ENCODE peak calls at places on chromosomes 7 and 10, in four cellular contexts. K is H54, F is cardiac fibroblast, T is NCI-H2171. V is an unnamed sample.

GRCh38 chr7:47638679-47639306 is 56.9 kb upstream of the TNS3 start:
- DNase-seq in K (no peak), F (peak), T (no peak), V (no peak)

GRCh38 chr10:72173635-72174296 is 42.0 kb upstream of the ANAPC16 start:
- DNase-seq in K (no peak), F (peak), T (no peak), V (peak)

GRCh38 chr10:28155726-28156125 is 147.1 kb downstream of the MPP7 start:
- DNase-seq in K (no peak), F (no peak), T (no peak), V (no peak)

GRCh38 chr7:100102950-100103840 is 1.8 kb downstream of the AP4M1 start:
- DNase-seq in K (peak), F (peak), T (no peak), V (no peak)

GRCh38 chr10:44361080-44361479 is 23.8 kb downstream of the CXCL12 start:
- DNase-seq in K (no peak), F (no peak), T (no peak), V (no peak)

GRCh38 chr10:15439381-15439837 is 68.3 kb upstream of the FAM171A1 start:
- DNase-seq in K (no peak), F (peak), T (peak), V (no peak)

GRCh38 chr7:52565980-52566379 is 469.5 kb upstream of the POM121L12 start:
- DNase-seq in K (no peak), F (no peak), T (no peak), V (no peak)

GRCh38 chr10:65183236-65183635 is 1662.0 kb downstream of the REEP3 start:
- DNase-seq in K (no peak), F (no peak), T (no peak), V (no peak)

GRCh38 chr10:70966848-70967553 is 78.6 kb upstream of the PCBD1 start:
- DNase-seq in K (no peak), F (no peak), T (no peak), V (no peak)

V was measured in HCT116.